ENCODE peak calls at places on chromosome 16, in five cellular contexts. One of them, this sample, is unnamed. For H3K9me3, the result is how much of the 10 kb centered on the place peaks cover.

GRCh38 chr16:86783626-86784266 is 205.4 kb downstream of the FOXL1 start:
- DNase-seq in breast epithelium: peak
- DNase-seq in heart left ventricle: no peak
- DNase-seq in A549: no peak
- DNase-seq in H1: no peak
- DNase-seq in this sample: no peak

GRCh38 chr16:86087561-86088230 is 188.7 kb downstream of the IRF8 start:
- DNase-seq in heart left ventricle: no peak
- DNase-seq in A549: no peak
- DNase-seq in breast epithelium: no peak
- DNase-seq in H1: no peak
- DNase-seq in this sample: no peak

GRCh38 chr16:751152-752007 is 9.2 kb upstream of the MSLN start:
- DNase-seq in heart left ventricle: no peak
- DNase-seq in breast epithelium: peak
- DNase-seq in A549: no peak
- DNase-seq in H1: no peak
- DNase-seq in this sample: no peak

GRCh38 chr16:31875112-31875803 is 1.7 kb downstream of the ZNF267 start:
- DNase-seq in heart left ventricle: no peak
- DNase-seq in breast epithelium: no peak
- DNase-seq in H1: no peak
- DNase-seq in A549: no peak
- DNase-seq in this sample: no peak

GRCh38 chr16:19559242-19559910 is 3.9 kb downstream of the VPS35L start:
- DNase-seq in A549: peak
- DNase-seq in heart left ventricle: no peak
- DNase-seq in H1: no peak
- DNase-seq in breast epithelium: no peak
- DNase-seq in this sample: peak

GRCh38 chr16:7605812-7606211 is 273.2 kb downstream of the RBFOX1 start:
- DNase-seq in H1: no peak
- DNase-seq in A549: no peak
- DNase-seq in heart left ventricle: no peak
- DNase-seq in breast epithelium: no peak
- DNase-seq in this sample: no peak

GRCh38 chr16:19008245-19008644 is 24.5 kb downstream of the TMC7 start:
- DNase-seq in heart left ventricle: no peak
- DNase-seq in A549: no peak
- DNase-seq in H1: no peak
- DNase-seq in breast epithelium: no peak
- DNase-seq in this sample: no peak

GRCh38 chr16:12688972-12689850 is 114.5 kb downstream of the CPPED1 start:
- DNase-seq in breast epithelium: no peak
- DNase-seq in A549: no peak
- DNase-seq in heart left ventricle: no peak
- DNase-seq in H1: no peak
- DNase-seq in this sample: no peak

GRCh38 chr16:666572-666971 is 1.4 kb upstream of the RHOT2 start:
- DNase-seq in H1: no peak
- DNase-seq in A549: no peak
- DNase-seq in breast epithelium: no peak
- DNase-seq in heart left ventricle: no peak
- DNase-seq in this sample: no peak

GRCh38 chr16:27315333-27316037 is 1.7 kb downstream of the IL4R start:
- DNase-seq in breast epithelium: peak
- DNase-seq in A549: peak
- DNase-seq in H1: no peak
- DNase-seq in heart left ventricle: peak
- DNase-seq in this sample: no peak

GRCh38 chr16:73298562-73298961 is 250.6 kb upstream of the ZFHX3 start:
- DNase-seq in A549: no peak
- DNase-seq in H1: no peak
- DNase-seq in heart left ventricle: no peak
- DNase-seq in breast epithelium: no peak
- DNase-seq in this sample: no peak

GRCh38 chr16:671353-672131 is 3.6 kb downstream of the RHOT2 start:
- DNase-seq in A549: no peak
- DNase-seq in breast epithelium: no peak
- DNase-seq in H1: no peak
- DNase-seq in heart left ventricle: no peak
- DNase-seq in this sample: no peak

GRCh38 chr16:12482821-12483220 is 320.9 kb downstream of the CPPED1 start:
- DNase-seq in A549: no peak
- DNase-seq in heart left ventricle: no peak
- DNase-seq in breast epithelium: no peak
- DNase-seq in H1: no peak
- DNase-seq in this sample: no peak

GRCh38 chr16:16083421-16084156 is 134.2 kb downstream of the ABCC1 start:
- DNase-seq in heart left ventricle: no peak
- DNase-seq in H1: no peak
- DNase-seq in breast epithelium: no peak
- DNase-seq in A549: peak
- DNase-seq in this sample: no peak

GRCh38 chr16:46907061-46907774 is 23.1 kb downstream of the GPT2 start:
- DNase-seq in heart left ventricle: no peak
- DNase-seq in A549: no peak
- DNase-seq in H1: no peak
- DNase-seq in breast epithelium: no peak
- DNase-seq in this sample: no peak

GRCh38 chr16:55323637-55324490 is at the start of gene IRX6:
- DNase-seq in A549: peak
- DNase-seq in heart left ventricle: no peak
- DNase-seq in H1: peak
- DNase-seq in breast epithelium: peak
- DNase-seq in this sample: no peak

GRCh38 chr16:89958068-89958467 is 9.5 kb downstream of the DEF8 start:
- DNase-seq in H1: no peak
- DNase-seq in heart left ventricle: peak
- DNase-seq in A549: peak
- DNase-seq in breast epithelium: no peak
- DNase-seq in this sample: no peak

GRCh38 chr16:79770244-79771064 is 169.9 kb upstream of the MAF start:
- DNase-seq in breast epithelium: peak
- DNase-seq in A549: peak
- DNase-seq in H1: peak
- DNase-seq in heart left ventricle: peak
- DNase-seq in this sample: peak

GRCh38 chr16:69064164-69064563 is 41.3 kb upstream of the HAS3 start:
- DNase-seq in H1: no peak
- DNase-seq in breast epithelium: no peak
- DNase-seq in A549: peak
- DNase-seq in heart left ventricle: no peak
- DNase-seq in this sample: no peak

GRCh38 chr16:26263406-26263805 is 571.6 kb downstream of the HS3ST4 start:
- DNase-seq in breast epithelium: no peak
- DNase-seq in H1: no peak
- DNase-seq in A549: no peak
- DNase-seq in heart left ventricle: no peak
- DNase-seq in this sample: no peak

GRCh38 chr16:668519-669171 is 713 bp downstream of the RHOT2 start:
- DNase-seq in A549: no peak
- DNase-seq in heart left ventricle: no peak
- DNase-seq in breast epithelium: no peak
- DNase-seq in H1: no peak
- DNase-seq in this sample: no peak

GRCh38 chr16:88061346-88062110 is 110.3 kb downstream of the BANP start:
- DNase-seq in H1: no peak
- DNase-seq in A549: no peak
- DNase-seq in breast epithelium: no peak
- DNase-seq in heart left ventricle: peak
- DNase-seq in this sample: no peak

GRCh38 chr16:66366433-66367299 is at the start of gene CDH5:
- DNase-seq in H1: no peak
- DNase-seq in A549: no peak
- DNase-seq in heart left ventricle: peak
- DNase-seq in breast epithelium: peak
- DNase-seq in this sample: peak

GRCh38 chr16:88014201-88014781 is 63.1 kb downstream of the BANP start:
- DNase-seq in heart left ventricle: no peak
- DNase-seq in breast epithelium: no peak
- DNase-seq in H1: no peak
- DNase-seq in A549: peak
- DNase-seq in this sample: no peak

GRCh38 chr16:83310816-83311215 is 497.0 kb upstream of the HSBP1 start:
- DNase-seq in A549: no peak
- DNase-seq in breast epithelium: no peak
- DNase-seq in H1: no peak
- DNase-seq in heart left ventricle: no peak
- DNase-seq in this sample: no peak

GRCh38 chr16:46918905-46919792 is 35.0 kb downstream of the GPT2 start:
- DNase-seq in heart left ventricle: no peak
- DNase-seq in breast epithelium: no peak
- DNase-seq in H1: no peak
- DNase-seq in A549: no peak
- DNase-seq in this sample: no peak

GRCh38 chr16:58862334-58863024 is 128.4 kb upstream of the GOT2 start:
- DNase-seq in A549: no peak
- DNase-seq in heart left ventricle: no peak
- DNase-seq in H1: peak
- DNase-seq in breast epithelium: no peak
- DNase-seq in this sample: no peak

GRCh38 chr16:4934591-4934990 is 2.4 kb downstream of the PPL start:
- DNase-seq in A549: no peak
- DNase-seq in heart left ventricle: no peak
- DNase-seq in breast epithelium: no peak
- DNase-seq in H1: no peak
- DNase-seq in this sample: no peak

GRCh38 chr16:87824016-87824990 is 45.0 kb downstream of the SLC7A5 start:
- DNase-seq in heart left ventricle: no peak
- DNase-seq in breast epithelium: no peak
- DNase-seq in H1: no peak
- DNase-seq in A549: peak
- DNase-seq in this sample: no peak

DNA sequence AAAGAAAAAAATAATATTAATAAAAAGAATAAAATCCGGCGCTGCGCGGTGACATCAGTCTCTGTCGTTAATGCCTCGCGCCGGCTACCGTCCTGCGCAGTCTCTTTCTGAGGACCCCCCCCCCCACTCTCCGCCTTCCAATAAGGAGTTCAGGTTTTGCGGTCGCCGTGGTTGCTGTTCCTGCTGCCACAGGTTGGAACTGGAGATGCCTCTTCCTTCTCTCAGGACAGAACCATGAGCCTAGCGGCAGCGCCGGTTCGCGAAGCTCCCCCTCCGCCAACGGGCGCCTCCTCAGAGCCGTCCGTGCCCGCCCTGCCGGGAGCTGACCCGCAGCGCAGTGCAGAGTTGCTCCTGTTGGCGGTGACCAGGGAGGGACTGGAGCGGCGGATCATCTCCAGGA is 2093.4 kb downstream of the TP53TG3F start:
- DNase-seq in breast epithelium: no peak
- DNase-seq in A549: no peak
- DNase-seq in heart left ventricle: no peak
- DNase-seq in H1: no peak
- DNase-seq in this sample: no peak
- H3K9me3 ChIP-seq in breast epithelium: under half
- H3K9me3 ChIP-seq in A549: under half
- H3K9me3 ChIP-seq in heart left ventricle: under half
- H3K9me3 ChIP-seq in H1: under half
- H3K9me3 ChIP-seq in this sample: under half

GRCh38 chr16:85028638-85029412 is 1.2 kb downstream of the KIAA0513 start:
- DNase-seq in heart left ventricle: no peak
- DNase-seq in A549: no peak
- DNase-seq in H1: no peak
- DNase-seq in breast epithelium: peak
- DNase-seq in this sample: no peak

GRCh38 chr16:85025781-85026653 is 1.6 kb upstream of the KIAA0513 start:
- DNase-seq in heart left ventricle: no peak
- DNase-seq in A549: no peak
- DNase-seq in breast epithelium: no peak
- DNase-seq in H1: no peak
- DNase-seq in this sample: no peak

GRCh38 chr16:85026696-85027095 is 899 bp upstream of the KIAA0513 start:
- DNase-seq in heart left ventricle: no peak
- DNase-seq in breast epithelium: no peak
- DNase-seq in A549: no peak
- DNase-seq in H1: no peak
- DNase-seq in this sample: no peak

GRCh38 chr16:85027968-85028637 is 508 bp downstream of the KIAA0513 start:
- DNase-seq in A549: no peak
- DNase-seq in heart left ventricle: no peak
- DNase-seq in H1: no peak
- DNase-seq in breast epithelium: no peak
- DNase-seq in this sample: no peak

GRCh38 chr16:85027349-85027967 is at the start of gene KIAA0513:
- DNase-seq in H1: peak
- DNase-seq in heart left ventricle: peak
- DNase-seq in A549: peak
- DNase-seq in breast epithelium: peak
- DNase-seq in this sample: peak
- TF ChIP-seq POLR2A in H1: no peak
- TF ChIP-seq POLR2A in heart left ventricle: peak
- TF ChIP-seq POLR2A in A549: peak
- TF ChIP-seq POLR2A in breast epithelium: peak
- TF ChIP-seq POLR2A in this sample: peak

DNA sequence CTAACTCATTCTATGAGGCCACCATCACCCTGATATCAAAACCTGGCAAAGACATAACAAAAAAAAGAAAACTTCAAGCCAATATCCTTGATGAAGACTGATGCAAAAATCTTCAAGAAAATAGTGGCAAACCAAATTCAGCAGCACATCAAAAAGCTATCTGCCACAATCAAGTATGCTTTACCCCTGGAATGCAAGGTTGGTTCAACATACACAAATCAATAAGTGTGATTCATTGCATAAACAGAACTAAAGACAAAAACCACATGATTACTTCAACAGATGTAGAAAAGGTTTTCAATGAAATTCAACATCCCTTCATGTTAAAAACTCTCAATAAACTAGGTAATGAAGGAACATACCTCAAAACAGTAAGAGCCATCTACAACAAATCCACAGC is 48.4 kb downstream of the CMC2 start:
- DNase-seq in H1: no peak
- DNase-seq in breast epithelium: no peak
- DNase-seq in heart left ventricle: no peak
- DNase-seq in A549: no peak
- DNase-seq in this sample: no peak
- H3K9me3 ChIP-seq in H1: under half
- H3K9me3 ChIP-seq in breast epithelium: under half
- H3K9me3 ChIP-seq in heart left ventricle: under half
- H3K9me3 ChIP-seq in A549: under half
- H3K9me3 ChIP-seq in this sample: under half

GRCh38 chr16:30786115-30786935 is 680 bp downstream of the ZNF629 start:
- DNase-seq in breast epithelium: no peak
- DNase-seq in heart left ventricle: peak
- DNase-seq in H1: no peak
- DNase-seq in A549: peak
- DNase-seq in this sample: no peak

GRCh38 chr16:30786936-30787612 is at the start of gene ZNF629:
- DNase-seq in breast epithelium: peak
- DNase-seq in H1: no peak
- DNase-seq in heart left ventricle: peak
- DNase-seq in A549: peak
- DNase-seq in this sample: no peak

GRCh38 chr16:30783280-30784109 is 3.5 kb downstream of the ZNF629 start:
- DNase-seq in H1: no peak
- DNase-seq in breast epithelium: no peak
- DNase-seq in heart left ventricle: peak
- DNase-seq in A549: no peak
- DNase-seq in this sample: no peak

GRCh38 chr16:30784215-30784614 is 2.8 kb downstream of the ZNF629 start:
- DNase-seq in heart left ventricle: no peak
- DNase-seq in breast epithelium: no peak
- DNase-seq in A549: no peak
- DNase-seq in H1: no peak
- DNase-seq in this sample: no peak

GRCh38 chr16:30785126-30786106 is 1.6 kb downstream of the ZNF629 start:
- DNase-seq in H1: no peak
- DNase-seq in A549: no peak
- DNase-seq in breast epithelium: no peak
- DNase-seq in heart left ventricle: no peak
- DNase-seq in this sample: no peak
- TF ChIP-seq POLR2A in H1: no peak
- TF ChIP-seq POLR2A in A549: no peak
- TF ChIP-seq POLR2A in breast epithelium: no peak
- TF ChIP-seq POLR2A in heart left ventricle: no peak
- TF ChIP-seq POLR2A in this sample: no peak